ENCODE peak calls at places on chromosome 4, in four cellular contexts. One of them, this sample, is unnamed.
A peak's percentile ranks its signal among the peaks of the same experiment; 100 is the strongest.

GRCh38 chr4:57023104-57023503 is 44.4 kb downstream of the POLR2B start:
- DNase-seq in mesenchymal stem cell: peak; percentile 89
- DNase-seq in colonic mucosa: no peak
- DNase-seq in effector memory CD4-positive, alpha-beta T cell: no peak
- DNase-seq in this sample: no peak

GRCh38 chr4:20445933-20446723 is 194.4 kb downstream of the SLIT2 start:
- DNase-seq in mesenchymal stem cell: peak; percentile 91
- DNase-seq in colonic mucosa: no peak
- DNase-seq in effector memory CD4-positive, alpha-beta T cell: no peak
- DNase-seq in this sample: no peak

GRCh38 chr4:96593422-96593821 is 753.5 kb downstream of the PDHA2 start:
- DNase-seq in mesenchymal stem cell: no peak
- DNase-seq in colonic mucosa: peak; percentile 19
- DNase-seq in effector memory CD4-positive, alpha-beta T cell: no peak
- DNase-seq in this sample: no peak

GRCh38 chr4:114599231-114600065 is 841 bp downstream of the UGT8 start:
- DNase-seq in mesenchymal stem cell: peak; percentile 11
- DNase-seq in colonic mucosa: peak; percentile 68
- DNase-seq in effector memory CD4-positive, alpha-beta T cell: no peak
- DNase-seq in this sample: no peak

GRCh38 chr4:147853706-147854105 is 121.8 kb downstream of the ARHGAP10 start:
- DNase-seq in mesenchymal stem cell: no peak
- DNase-seq in colonic mucosa: no peak
- DNase-seq in effector memory CD4-positive, alpha-beta T cell: no peak
- DNase-seq in this sample: no peak

GRCh38 chr4:168550071-168550766 is 53.4 kb downstream of the PALLD start:
- DNase-seq in mesenchymal stem cell: no peak
- DNase-seq in colonic mucosa: no peak
- DNase-seq in effector memory CD4-positive, alpha-beta T cell: no peak
- DNase-seq in this sample: no peak

GRCh38 chr4:158077835-158078234 is 95.0 kb downstream of the GASK1B start:
- DNase-seq in mesenchymal stem cell: no peak
- DNase-seq in colonic mucosa: no peak
- DNase-seq in effector memory CD4-positive, alpha-beta T cell: no peak
- DNase-seq in this sample: no peak

GRCh38 chr4:81173213-81173612 is 41.8 kb downstream of the PRKG2 start:
- DNase-seq in mesenchymal stem cell: peak; percentile 34
- DNase-seq in colonic mucosa: no peak
- DNase-seq in effector memory CD4-positive, alpha-beta T cell: no peak
- DNase-seq in this sample: no peak

GRCh38 chr4:170420255-170420693 is 330.5 kb upstream of the AADAT start:
- DNase-seq in mesenchymal stem cell: peak; percentile 94
- DNase-seq in colonic mucosa: no peak
- DNase-seq in effector memory CD4-positive, alpha-beta T cell: no peak
- DNase-seq in this sample: no peak

GRCh38 chr4:152360045-152360410 is 175.9 kb downstream of the FBXW7 start:
- DNase-seq in mesenchymal stem cell: no peak
- DNase-seq in colonic mucosa: no peak
- DNase-seq in effector memory CD4-positive, alpha-beta T cell: no peak
- DNase-seq in this sample: no peak

GRCh38 chr4:70564033-70564432 is 28.0 kb upstream of the AMBN start:
- DNase-seq in mesenchymal stem cell: no peak
- DNase-seq in colonic mucosa: no peak
- DNase-seq in effector memory CD4-positive, alpha-beta T cell: no peak
- DNase-seq in this sample: no peak

GRCh38 chr4:69984030-69984443 is 11.7 kb upstream of the STATH start:
- DNase-seq in mesenchymal stem cell: no peak
- DNase-seq in colonic mucosa: no peak
- DNase-seq in effector memory CD4-positive, alpha-beta T cell: no peak
- DNase-seq in this sample: no peak

GRCh38 chr4:9703391-9703790 is 78.0 kb upstream of the DRD5 start:
- DNase-seq in mesenchymal stem cell: no peak
- DNase-seq in colonic mucosa: peak; percentile 88
- DNase-seq in effector memory CD4-positive, alpha-beta T cell: peak; percentile 32
- DNase-seq in this sample: peak; percentile 61

GRCh38 chr4:185872747-185873380 is 60.9 kb upstream of the SORBS2 start:
- DNase-seq in mesenchymal stem cell: no peak
- DNase-seq in colonic mucosa: no peak
- DNase-seq in effector memory CD4-positive, alpha-beta T cell: no peak
- DNase-seq in this sample: no peak

GRCh38 chr4:47570816-47571215 is 85.7 kb downstream of the ATP10D start:
- DNase-seq in mesenchymal stem cell: no peak
- DNase-seq in colonic mucosa: no peak
- DNase-seq in effector memory CD4-positive, alpha-beta T cell: no peak
- DNase-seq in this sample: no peak

GRCh38 chr4:175823015-175823741 is 11.1 kb upstream of the GPM6A start:
- DNase-seq in mesenchymal stem cell: no peak
- DNase-seq in colonic mucosa: no peak
- DNase-seq in effector memory CD4-positive, alpha-beta T cell: no peak
- DNase-seq in this sample: no peak

GRCh38 chr4:47641755-47642154 is 156.7 kb downstream of the ATP10D start:
- DNase-seq in mesenchymal stem cell: peak; percentile 16
- DNase-seq in colonic mucosa: no peak
- DNase-seq in effector memory CD4-positive, alpha-beta T cell: no peak
- DNase-seq in this sample: no peak

GRCh38 chr4:3283916-3284315 is 8.9 kb upstream of the RGS12 start:
- DNase-seq in mesenchymal stem cell: no peak
- DNase-seq in colonic mucosa: peak; percentile 8
- DNase-seq in effector memory CD4-positive, alpha-beta T cell: no peak
- DNase-seq in this sample: no peak

GRCh38 chr4:165293927-165294649 is 33.4 kb upstream of the MSMO1 start:
- DNase-seq in mesenchymal stem cell: no peak
- DNase-seq in colonic mucosa: no peak
- DNase-seq in effector memory CD4-positive, alpha-beta T cell: no peak
- DNase-seq in this sample: no peak

GRCh38 chr4:167020410-167020809 is 213.9 kb downstream of the SPOCK3 start:
- DNase-seq in mesenchymal stem cell: peak; percentile 18
- DNase-seq in colonic mucosa: no peak
- DNase-seq in effector memory CD4-positive, alpha-beta T cell: no peak
- DNase-seq in this sample: no peak

GRCh38 chr4:25859429-25860148 is 3.2 kb downstream of the SEL1L3 start:
- DNase-seq in mesenchymal stem cell: no peak
- DNase-seq in colonic mucosa: no peak
- DNase-seq in effector memory CD4-positive, alpha-beta T cell: peak; percentile 30
- DNase-seq in this sample: no peak

GRCh38 chr4:38162240-38162784 is 202.1 kb downstream of the PTTG2 start:
- DNase-seq in mesenchymal stem cell: peak; percentile 85
- DNase-seq in colonic mucosa: peak; percentile 40
- DNase-seq in effector memory CD4-positive, alpha-beta T cell: no peak
- DNase-seq in this sample: peak; percentile 31

GRCh38 chr4:31134720-31135119 is 414.6 kb downstream of the PCDH7 start:
- DNase-seq in mesenchymal stem cell: no peak
- DNase-seq in colonic mucosa: no peak
- DNase-seq in effector memory CD4-positive, alpha-beta T cell: no peak
- DNase-seq in this sample: no peak

GRCh38 chr4:114281561-114281960 is 302.1 kb upstream of the ARSJ start:
- DNase-seq in mesenchymal stem cell: peak; percentile 37
- DNase-seq in colonic mucosa: no peak
- DNase-seq in effector memory CD4-positive, alpha-beta T cell: no peak
- DNase-seq in this sample: no peak

GRCh38 chr4:63049726-63050125 is 1359.5 kb downstream of the TECRL start:
- DNase-seq in mesenchymal stem cell: no peak
- DNase-seq in colonic mucosa: no peak
- DNase-seq in effector memory CD4-positive, alpha-beta T cell: no peak
- DNase-seq in this sample: no peak

GRCh38 chr4:185359767-185360446 is 35.8 kb downstream of the LRP2BP start:
- DNase-seq in mesenchymal stem cell: peak; percentile 67
- DNase-seq in colonic mucosa: no peak
- DNase-seq in effector memory CD4-positive, alpha-beta T cell: no peak
- DNase-seq in this sample: no peak

GRCh38 chr4:169410839-169411770 is 140.3 kb upstream of the SH3RF1 start:
- DNase-seq in mesenchymal stem cell: peak; percentile 97
- DNase-seq in colonic mucosa: peak; percentile 27
- DNase-seq in effector memory CD4-positive, alpha-beta T cell: peak; percentile 6
- DNase-seq in this sample: no peak

GRCh38 chr4:123304151-123305021 is 92.2 kb upstream of the SPRY1 start:
- DNase-seq in mesenchymal stem cell: no peak
- DNase-seq in colonic mucosa: no peak
- DNase-seq in effector memory CD4-positive, alpha-beta T cell: no peak
- DNase-seq in this sample: no peak

GRCh38 chr4:16667464-16667863 is 231.0 kb downstream of the LDB2 start:
- DNase-seq in mesenchymal stem cell: peak; percentile 68
- DNase-seq in colonic mucosa: no peak
- DNase-seq in effector memory CD4-positive, alpha-beta T cell: no peak
- DNase-seq in this sample: no peak

DNA sequence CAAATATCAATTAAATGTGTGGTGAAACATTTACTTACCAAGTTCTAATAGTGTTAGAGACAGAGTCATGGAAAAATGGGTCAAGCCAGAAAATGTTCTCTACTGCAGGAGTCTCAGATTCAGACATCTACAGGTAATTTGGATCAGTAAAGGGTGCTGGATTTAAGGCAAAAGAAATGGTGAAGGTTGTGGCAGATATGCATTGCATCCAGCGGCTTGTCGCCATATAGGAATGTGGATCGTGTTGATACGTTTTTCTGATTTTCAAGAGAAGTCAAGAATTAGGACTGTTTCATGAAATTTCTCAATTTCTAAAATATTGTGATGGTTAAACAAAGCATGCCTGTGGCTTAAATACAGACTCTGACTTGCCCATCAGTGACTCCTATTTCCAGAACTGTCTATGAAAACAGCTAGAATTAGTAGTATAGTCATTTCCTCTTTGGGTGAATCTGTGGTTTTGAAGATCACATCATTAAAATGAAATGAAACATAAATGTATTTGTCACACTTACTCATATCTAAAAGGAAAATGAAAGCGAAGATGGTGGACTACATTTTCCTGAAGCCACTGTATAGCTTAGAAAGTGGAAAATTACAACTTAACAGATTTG is 110.1 kb upstream of the VEGFC start:
- DNase-seq in mesenchymal stem cell: peak; percentile 88
- DNase-seq in colonic mucosa: no peak
- DNase-seq in effector memory CD4-positive, alpha-beta T cell: no peak
- DNase-seq in this sample: no peak
- H3K27ac ChIP-seq in mesenchymal stem cell: peak overlapping the region; percentile 94
- H3K27ac ChIP-seq in colonic mucosa: no peak overlapping the region
- H3K27ac ChIP-seq in effector memory CD4-positive, alpha-beta T cell: no peak overlapping the region
- H3K27ac ChIP-seq in this sample: no peak overlapping the region

GRCh38 chr4:58303456-58303855 is 1193.3 kb upstream of the IGFBP7 start:
- DNase-seq in mesenchymal stem cell: no peak
- DNase-seq in colonic mucosa: no peak
- DNase-seq in effector memory CD4-positive, alpha-beta T cell: no peak
- DNase-seq in this sample: no peak
- H3K9me3 ChIP-seq in mesenchymal stem cell: no peaks in the 10 kb centered on the region
- H3K9me3 ChIP-seq in colonic mucosa: no peaks in the 10 kb centered on the region
- H3K9me3 ChIP-seq in effector memory CD4-positive, alpha-beta T cell: no peaks in the 10 kb centered on the region
- H3K9me3 ChIP-seq in this sample: peaks cover 2% of the 10 kb centered on the region

GRCh38 chr4:7159923-7160322 is 32.4 kb upstream of the SORCS2 start:
- DNase-seq in mesenchymal stem cell: no peak
- DNase-seq in colonic mucosa: peak; percentile 41
- DNase-seq in effector memory CD4-positive, alpha-beta T cell: no peak
- DNase-seq in this sample: no peak
- H3K4me1 ChIP-seq in mesenchymal stem cell: peaks cover 21% of the 10 kb centered on the region
- H3K4me1 ChIP-seq in colonic mucosa: no peaks in the 10 kb centered on the region
- H3K4me1 ChIP-seq in effector memory CD4-positive, alpha-beta T cell: no peaks in the 10 kb centered on the region
- H3K4me1 ChIP-seq in this sample: peaks cover 2% of the 10 kb centered on the region

GRCh38 chr4:145436793-145437192 is 44.9 kb upstream of the SMAD1 start:
- DNase-seq in mesenchymal stem cell: no peak
- DNase-seq in colonic mucosa: no peak
- DNase-seq in effector memory CD4-positive, alpha-beta T cell: no peak
- DNase-seq in this sample: no peak

GRCh38 chr4:145437466-145437865 is 44.2 kb upstream of the SMAD1 start:
- DNase-seq in mesenchymal stem cell: no peak
- DNase-seq in colonic mucosa: no peak
- DNase-seq in effector memory CD4-positive, alpha-beta T cell: no peak
- DNase-seq in this sample: no peak

GRCh38 chr4:145433684-145434083 is 48.0 kb upstream of the SMAD1 start:
- DNase-seq in mesenchymal stem cell: no peak
- DNase-seq in colonic mucosa: no peak
- DNase-seq in effector memory CD4-positive, alpha-beta T cell: no peak
- DNase-seq in this sample: no peak

GRCh38 chr4:145436114-145436513 is 45.5 kb upstream of the SMAD1 start:
- DNase-seq in mesenchymal stem cell: no peak
- DNase-seq in colonic mucosa: no peak
- DNase-seq in effector memory CD4-positive, alpha-beta T cell: no peak
- DNase-seq in this sample: no peak

DNA sequence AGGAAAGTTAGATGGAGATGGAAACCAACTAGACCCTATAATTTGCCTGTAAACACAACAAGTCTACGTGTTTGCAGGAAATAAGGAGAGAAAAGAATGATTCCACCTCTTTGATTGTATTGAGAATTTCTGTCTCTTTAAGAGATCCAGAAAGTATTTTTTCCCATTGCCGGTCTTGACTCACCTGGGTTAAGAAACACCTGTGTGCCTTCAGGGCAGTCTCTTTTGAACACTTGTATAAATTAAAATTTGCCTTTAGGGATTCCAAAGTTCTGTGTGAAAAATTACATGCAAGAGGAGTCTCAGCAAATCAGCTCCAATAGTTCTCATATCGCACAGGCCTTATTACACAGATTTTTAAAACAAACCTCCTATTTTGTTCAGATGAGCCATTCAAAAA is 46.0 kb upstream of the SMAD1 start:
- DNase-seq in mesenchymal stem cell: no peak
- DNase-seq in colonic mucosa: no peak
- DNase-seq in effector memory CD4-positive, alpha-beta T cell: no peak
- DNase-seq in this sample: no peak
- H3K27ac ChIP-seq in mesenchymal stem cell: no peak overlapping the region
- H3K27ac ChIP-seq in colonic mucosa: no peak overlapping the region
- H3K27ac ChIP-seq in effector memory CD4-positive, alpha-beta T cell: no peak overlapping the region
- H3K27ac ChIP-seq in this sample: no peak overlapping the region

GRCh38 chr4:28760003-28760402 is 1899.4 kb downstream of the STIM2 start:
- DNase-seq in mesenchymal stem cell: no peak
- DNase-seq in colonic mucosa: no peak
- DNase-seq in effector memory CD4-positive, alpha-beta T cell: no peak
- DNase-seq in this sample: no peak
- H3K9me3 ChIP-seq in mesenchymal stem cell: peaks cover 5% of the 10 kb centered on the region
- H3K9me3 ChIP-seq in colonic mucosa: no peaks in the 10 kb centered on the region
- H3K9me3 ChIP-seq in effector memory CD4-positive, alpha-beta T cell: no peaks in the 10 kb centered on the region
- H3K9me3 ChIP-seq in this sample: no peaks in the 10 kb centered on the region

DNA sequence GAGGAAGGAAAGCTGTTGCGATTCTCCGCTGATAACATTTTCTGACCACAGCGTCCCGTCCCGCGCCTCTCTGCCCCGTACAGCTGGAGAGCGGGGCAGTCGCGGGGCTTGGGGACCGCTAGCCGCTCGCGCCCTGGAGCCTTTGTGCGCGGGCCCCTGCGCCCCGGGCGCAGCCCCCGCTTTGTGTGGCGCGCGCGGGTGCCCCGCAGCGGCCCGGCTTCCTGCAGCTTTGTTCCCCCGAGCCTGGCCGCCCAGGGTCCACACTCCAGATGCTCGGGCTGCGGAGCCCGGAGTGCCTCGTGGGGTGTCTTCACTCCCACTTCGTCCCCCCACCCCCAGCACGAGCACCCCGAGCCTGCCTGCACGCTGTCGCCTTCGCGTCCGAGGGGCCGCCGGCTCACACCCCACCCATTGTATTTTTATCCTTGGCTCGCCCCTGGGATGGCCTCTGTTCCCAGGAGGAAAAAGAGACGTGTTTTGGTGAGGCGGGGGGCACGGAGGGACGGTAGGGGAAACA is 535 bp downstream of the TMEM131L start:
- DNase-seq in mesenchymal stem cell: no peak
- DNase-seq in colonic mucosa: no peak
- DNase-seq in effector memory CD4-positive, alpha-beta T cell: no peak
- DNase-seq in this sample: no peak
- H3K4me1 ChIP-seq in mesenchymal stem cell: peaks cover 16% of the 10 kb centered on the region
- H3K4me1 ChIP-seq in colonic mucosa: peaks cover 5% of the 10 kb centered on the region
- H3K4me1 ChIP-seq in effector memory CD4-positive, alpha-beta T cell: peaks cover 31% of the 10 kb centered on the region
- H3K4me1 ChIP-seq in this sample: peaks cover 8% of the 10 kb centered on the region